ENCODE peak calls at places on chromosomes 16 and 17, in five cellular contexts. One of them, this sample, is unnamed.

GRCh38 chr17:1039511-1040215 is 42.7 kb downstream of the TIMM22 start:
- DNase-seq in AG09309: no peak
- DNase-seq in adrenal gland: peak
- DNase-seq in dorsolateral prefrontal cortex: peak
- DNase-seq in HFF-Myc: no peak
- DNase-seq in this sample: no peak

GRCh38 chr17:6782244-6782643 is 6.2 kb downstream of the FBXO39 start:
- DNase-seq in HFF-Myc: no peak
- DNase-seq in adrenal gland: no peak
- DNase-seq in dorsolateral prefrontal cortex: no peak
- DNase-seq in AG09309: no peak
- DNase-seq in this sample: no peak

GRCh38 chr17:78736526-78737079 is 45.5 kb downstream of the CYTH1 start:
- DNase-seq in dorsolateral prefrontal cortex: no peak
- DNase-seq in HFF-Myc: no peak
- DNase-seq in adrenal gland: peak
- DNase-seq in AG09309: no peak
- DNase-seq in this sample: no peak

GRCh38 chr17:46212634-46213435 is 19.6 kb upstream of the KANSL1 start:
- DNase-seq in HFF-Myc: peak
- DNase-seq in dorsolateral prefrontal cortex: no peak
- DNase-seq in adrenal gland: peak
- DNase-seq in AG09309: peak
- DNase-seq in this sample: peak

GRCh38 chr16:1188781-1189189 is 35.9 kb downstream of the CACNA1H start:
- DNase-seq in AG09309: no peak
- DNase-seq in adrenal gland: peak
- DNase-seq in dorsolateral prefrontal cortex: no peak
- DNase-seq in HFF-Myc: no peak
- DNase-seq in this sample: no peak

GRCh38 chr16:84176192-84177053 is 10.4 kb downstream of the TAF1C start:
- DNase-seq in dorsolateral prefrontal cortex: no peak
- DNase-seq in adrenal gland: peak
- DNase-seq in AG09309: no peak
- DNase-seq in HFF-Myc: no peak
- DNase-seq in this sample: no peak

GRCh38 chr16:75566889-75567255 is 693 bp downstream of the GABARAPL2 start:
- DNase-seq in AG09309: no peak
- DNase-seq in HFF-Myc: no peak
- DNase-seq in dorsolateral prefrontal cortex: no peak
- DNase-seq in adrenal gland: peak
- DNase-seq in this sample: no peak

GRCh38 chr16:1244881-1245280 is 4.4 kb downstream of the TPSAB1 start:
- DNase-seq in AG09309: no peak
- DNase-seq in HFF-Myc: no peak
- DNase-seq in dorsolateral prefrontal cortex: no peak
- DNase-seq in adrenal gland: peak
- DNase-seq in this sample: no peak

GRCh38 chr16:78591682-78592103 is 492.2 kb downstream of the WWOX start:
- DNase-seq in dorsolateral prefrontal cortex: no peak
- DNase-seq in HFF-Myc: no peak
- DNase-seq in adrenal gland: no peak
- DNase-seq in AG09309: no peak
- DNase-seq in this sample: no peak

GRCh38 chr17:40344321-40345160 is 20.0 kb downstream of the GJD3 start:
- DNase-seq in adrenal gland: no peak
- DNase-seq in AG09309: no peak
- DNase-seq in HFF-Myc: no peak
- DNase-seq in dorsolateral prefrontal cortex: no peak
- DNase-seq in this sample: no peak

GRCh38 chr17:17836818-17837379 is at the start of gene SREBF1:
- DNase-seq in HFF-Myc: no peak
- DNase-seq in adrenal gland: peak
- DNase-seq in dorsolateral prefrontal cortex: no peak
- DNase-seq in AG09309: no peak
- DNase-seq in this sample: no peak

GRCh38 chr17:45164734-45165269 is 3.1 kb downstream of the HEXIM2 start:
- DNase-seq in dorsolateral prefrontal cortex: no peak
- DNase-seq in AG09309: no peak
- DNase-seq in adrenal gland: no peak
- DNase-seq in HFF-Myc: no peak
- DNase-seq in this sample: no peak
- H3K4me3 ChIP-seq in dorsolateral prefrontal cortex: no peak
- H3K4me3 ChIP-seq in AG09309: no peak
- H3K4me3 ChIP-seq in adrenal gland: no peak
- H3K4me3 ChIP-seq in HFF-Myc: no peak
- H3K4me3 ChIP-seq in this sample: no peak

DNA sequence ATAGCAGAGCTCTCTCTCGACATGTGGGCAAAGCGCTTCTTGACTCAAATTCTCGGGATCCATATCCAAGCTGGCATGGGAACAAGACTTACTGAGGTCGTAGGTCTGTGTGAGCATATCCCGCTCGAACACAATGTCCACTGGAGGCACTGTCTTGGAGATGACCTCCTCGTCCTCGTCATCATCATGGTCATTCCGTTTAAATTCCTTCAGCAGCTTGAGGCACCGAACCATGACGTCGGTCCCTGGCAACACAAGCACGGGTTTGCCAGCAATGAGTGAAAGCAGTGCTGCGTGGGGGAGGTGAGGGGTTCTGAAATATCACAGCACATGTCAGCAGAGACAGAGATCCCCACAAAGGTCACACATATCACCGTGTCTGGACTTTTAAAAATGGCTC is 38.1 kb downstream of the GTF3C1 start:
- DNase-seq in AG09309: no peak
- DNase-seq in dorsolateral prefrontal cortex: no peak
- DNase-seq in HFF-Myc: no peak
- DNase-seq in adrenal gland: no peak
- DNase-seq in this sample: no peak
- TF ChIP-seq CTCF in AG09309: no peak
- TF ChIP-seq CTCF in dorsolateral prefrontal cortex: no peak
- TF ChIP-seq CTCF in HFF-Myc: no peak
- TF ChIP-seq CTCF in adrenal gland: no peak
- TF ChIP-seq CTCF in this sample: no peak

DNA sequence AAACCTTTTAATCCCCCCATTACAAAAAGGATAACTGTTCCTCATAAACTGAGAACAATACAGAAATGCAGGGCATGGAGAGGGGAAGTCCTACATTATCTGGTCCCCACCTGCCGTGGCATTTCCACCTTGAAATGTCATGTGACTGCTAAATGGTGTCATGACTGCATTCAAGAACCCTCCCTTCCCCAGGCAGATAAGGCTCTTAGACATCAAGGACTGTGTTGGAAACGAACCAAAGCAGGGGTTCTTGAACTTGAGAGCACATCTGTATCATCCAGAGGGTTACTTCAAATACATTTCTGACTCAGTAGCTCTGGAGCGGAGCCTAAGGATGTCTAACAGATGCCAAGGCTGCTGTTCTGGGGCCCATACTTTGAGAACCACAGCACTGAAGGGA is 18.4 kb downstream of the CMTM3 start:
- DNase-seq in dorsolateral prefrontal cortex: no peak
- DNase-seq in adrenal gland: peak
- DNase-seq in HFF-Myc: no peak
- DNase-seq in AG09309: no peak
- DNase-seq in this sample: no peak
- H3K4me3 ChIP-seq in dorsolateral prefrontal cortex: no peak
- H3K4me3 ChIP-seq in adrenal gland: no peak
- H3K4me3 ChIP-seq in HFF-Myc: no peak
- H3K4me3 ChIP-seq in AG09309: no peak
- H3K4me3 ChIP-seq in this sample: no peak

GRCh38 chr17:28228109-28228840 is 90.7 kb upstream of the TMEM97 start:
- DNase-seq in HFF-Myc: no peak
- DNase-seq in adrenal gland: no peak
- DNase-seq in dorsolateral prefrontal cortex: no peak
- DNase-seq in AG09309: no peak
- DNase-seq in this sample: no peak

GRCh38 chr17:28228986-28229729 is 89.8 kb upstream of the TMEM97 start:
- DNase-seq in AG09309: no peak
- DNase-seq in HFF-Myc: no peak
- DNase-seq in dorsolateral prefrontal cortex: no peak
- DNase-seq in adrenal gland: no peak
- DNase-seq in this sample: no peak

GRCh38 chr17:28226563-28226962 is 92.4 kb upstream of the TMEM97 start:
- DNase-seq in dorsolateral prefrontal cortex: no peak
- DNase-seq in adrenal gland: peak
- DNase-seq in HFF-Myc: no peak
- DNase-seq in AG09309: no peak
- DNase-seq in this sample: no peak

GRCh38 chr17:28225872-28226271 is 93.1 kb upstream of the TMEM97 start:
- DNase-seq in HFF-Myc: no peak
- DNase-seq in dorsolateral prefrontal cortex: no peak
- DNase-seq in AG09309: no peak
- DNase-seq in adrenal gland: no peak
- DNase-seq in this sample: no peak

DNA sequence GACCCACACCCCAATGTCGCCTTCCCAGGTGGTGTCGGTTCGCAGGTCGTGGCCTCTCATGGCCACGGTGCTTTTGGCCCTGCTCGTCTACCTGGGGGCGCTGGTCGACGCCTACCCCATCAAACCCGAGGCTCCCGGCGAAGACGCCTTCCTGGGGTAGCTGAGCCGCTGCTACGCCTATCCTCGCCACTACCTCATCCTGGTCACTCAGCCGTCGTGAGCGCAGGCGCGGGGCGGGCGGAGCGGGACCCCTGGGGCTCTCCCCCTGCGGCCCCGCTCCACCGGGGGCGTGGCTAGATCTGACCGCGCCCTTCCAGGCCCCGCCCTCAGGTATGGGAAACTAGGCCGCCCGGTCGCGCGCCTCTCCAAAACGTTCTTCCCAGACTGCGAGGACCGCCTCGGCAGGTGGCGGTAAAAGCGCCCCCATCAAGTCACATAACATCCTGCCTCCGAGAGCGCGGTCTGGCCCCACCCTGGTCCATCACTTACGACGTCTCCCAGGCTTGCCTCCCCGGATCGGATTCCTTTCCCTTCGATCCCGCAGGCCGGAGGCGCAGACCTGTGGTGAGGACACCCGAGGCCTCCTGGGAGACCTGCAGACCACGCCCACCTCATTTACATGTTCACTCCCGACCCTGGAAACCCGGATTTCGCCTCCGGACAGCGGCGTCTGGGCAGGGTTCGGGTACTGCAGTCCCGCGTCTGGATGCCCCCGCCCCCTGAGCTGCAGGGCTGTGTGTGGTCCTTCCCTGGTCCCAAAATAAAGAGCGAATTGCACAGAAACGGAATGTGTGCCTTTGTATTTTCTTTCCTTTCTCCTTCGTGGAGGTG is 91.5 kb upstream of the TMEM97 start:
- DNase-seq in AG09309: no peak
- DNase-seq in adrenal gland: peak
- DNase-seq in HFF-Myc: no peak
- DNase-seq in dorsolateral prefrontal cortex: peak
- DNase-seq in this sample: no peak
- TF ChIP-seq CTCF in AG09309: no peak
- TF ChIP-seq CTCF in adrenal gland: peak
- TF ChIP-seq CTCF in HFF-Myc: no peak
- TF ChIP-seq CTCF in dorsolateral prefrontal cortex: peak
- TF ChIP-seq CTCF in this sample: no peak

DNA sequence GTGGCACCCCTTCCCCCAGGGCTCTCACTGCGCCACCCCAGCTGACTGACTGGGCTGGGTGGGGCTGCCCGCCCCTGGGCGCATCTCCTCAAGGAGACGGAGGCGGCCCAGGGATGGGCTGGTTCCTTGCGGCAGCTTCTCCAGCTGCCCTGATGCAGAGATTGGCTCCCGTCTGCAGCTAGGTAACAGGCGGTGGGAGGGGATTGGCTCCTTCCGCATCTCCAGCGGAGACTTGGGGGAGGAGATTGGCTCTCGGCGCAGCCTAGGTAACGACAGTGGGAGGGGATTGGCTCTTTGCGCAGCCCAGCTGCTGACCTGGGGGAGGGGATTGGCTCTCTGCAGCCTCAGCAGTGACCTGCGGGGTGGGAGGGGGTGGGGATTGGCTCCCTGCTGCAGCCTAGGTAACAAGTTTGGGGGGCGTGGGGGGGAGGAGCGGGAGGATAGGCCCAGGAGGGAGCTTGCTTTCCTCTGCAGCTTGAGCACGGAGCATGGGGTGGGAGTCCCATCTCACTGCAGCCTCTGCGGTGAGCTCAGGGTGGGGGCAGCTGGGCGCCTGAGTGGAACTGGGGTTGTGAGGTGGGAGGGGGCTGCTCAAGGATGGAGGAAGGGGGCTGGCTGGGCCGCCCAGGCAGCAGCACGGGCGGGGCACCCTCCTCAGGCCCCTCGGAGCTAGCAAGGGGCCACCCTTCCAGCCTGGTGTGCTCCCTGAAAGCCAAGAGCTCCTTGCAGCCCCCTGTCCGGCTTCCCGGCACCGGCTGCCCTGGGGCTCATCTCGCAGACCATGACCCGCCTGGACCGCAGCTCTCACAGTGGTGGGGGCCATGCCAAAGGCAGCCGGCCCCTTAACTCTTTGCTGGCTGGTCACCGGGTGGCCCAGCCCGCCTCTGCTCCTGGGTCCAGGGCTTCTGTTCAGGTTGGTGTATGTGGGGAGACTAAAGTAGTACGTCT is 6.4 kb downstream of the NFE2L1 start:
- DNase-seq in adrenal gland: peak
- DNase-seq in HFF-Myc: no peak
- DNase-seq in dorsolateral prefrontal cortex: peak
- DNase-seq in AG09309: no peak
- DNase-seq in this sample: no peak
- H3K4me3 ChIP-seq in adrenal gland: no peak
- H3K4me3 ChIP-seq in HFF-Myc: peak
- H3K4me3 ChIP-seq in dorsolateral prefrontal cortex: peak
- H3K4me3 ChIP-seq in AG09309: peak
- H3K4me3 ChIP-seq in this sample: peak